ENCODE peak calls at places on chromosomes 6 and 20, in six cellular contexts. K is activated CD4-positive, alpha-beta memory T cell treated with anti-CD3 and anti-CD28 coated beads for 36 hours; P is left colon; A is stimulated activated naive CD4-positive, alpha-beta T cell; W is HEK293T; V is skeletal muscle cell. O is an unnamed sample.

GRCh38 chr20:51420111-51420510 is 122.4 kb downstream of the NFATC2 start:
- DNase-seq in W (no peak), P (no peak), K (no peak), A (no peak), V (no peak), O (no peak)

GRCh38 chr6:13454286-13455221 is 32.8 kb downstream of the GFOD1 start:
- DNase-seq in K (peak; percentile 86), W (no peak), P (peak; percentile 45), A (peak; percentile 70), V (peak; percentile 71), O (peak; percentile 64)

GRCh38 chr20:58179432-58180099 is 48.9 kb downstream of the ANKRD60 start:
- DNase-seq in V (no peak), W (peak; percentile 84), A (peak; percentile 81), K (peak; percentile 70), P (peak; percentile 65), O (peak; percentile 42)

GRCh38 chr6:125899726-125900182 is 56.8 kb upstream of the HINT3 start:
- DNase-seq in P (no peak), A (no peak), W (no peak), V (no peak), K (no peak), O (no peak)

GRCh38 chr6:150146436-150146835 is 3.6 kb downstream of the PPP1R14C start:
- DNase-seq in K (no peak), W (no peak), A (no peak), P (no peak), V (no peak), O (no peak)

GRCh38 chr6:31270788-31271640 is 878 bp downstream of the HLA-C start:
- DNase-seq in A (peak; percentile 53), W (peak; percentile 30), K (peak; percentile 89), P (peak; percentile 89), V (no peak), O (peak; percentile 46)

GRCh38 chr6:141719476-141719875 is 413.2 kb upstream of the GJE1 start:
- DNase-seq in K (no peak), A (no peak), P (no peak), W (no peak), V (no peak), O (no peak)

GRCh38 chr6:107764684-107765460 is 59.2 kb downstream of the SCML4 start:
- DNase-seq in P (no peak), W (no peak), K (no peak), V (no peak), A (no peak), O (no peak)

GRCh38 chr6:6516643-6517042 is 71.9 kb upstream of the LY86 start:
- DNase-seq in K (peak; percentile 17), P (no peak), A (no peak), V (no peak), W (no peak), O (no peak)

GRCh38 chr6:23308166-23308565 is 738.8 kb downstream of the HDGFL1 start:
- DNase-seq in K (no peak), P (no peak), V (no peak), A (no peak), W (no peak), O (no peak)

GRCh38 chr6:133631421-133631820 is 257.5 kb upstream of the TCF21 start:
- DNase-seq in W (no peak), K (no peak), A (no peak), P (no peak), V (no peak), O (no peak)

GRCh38 chr6:45946352-45946751 is 69.3 kb downstream of the CLIC5 start:
- DNase-seq in W (peak; percentile 43), V (peak; percentile 14), A (no peak), P (no peak), K (peak; percentile 20), O (no peak)

GRCh38 chr6:125302840-125303511 is 1.2 kb upstream of the HDDC2 start:
- DNase-seq in A (peak; percentile 52), K (no peak), P (no peak), W (no peak), V (no peak), O (no peak)

GRCh38 chr20:21395666-21396044 is 1.7 kb downstream of the NKX2-4 start:
- DNase-seq in V (no peak), W (no peak), A (peak; percentile 60), K (peak; percentile 64), P (no peak), O (peak; percentile 38)

GRCh38 chr20:36728986-36729385 is 16.9 kb downstream of the NDRG3 start:
- DNase-seq in W (no peak), K (peak; percentile 26), V (no peak), P (no peak), A (no peak), O (no peak)

GRCh38 chr6:133407320-133408100 is 166.4 kb downstream of the EYA4 start:
- DNase-seq in V (no peak), K (no peak), W (no peak), A (no peak), P (no peak), O (no peak)

GRCh38 chr20:3045042-3045815 is 623 bp upstream of the MRPS26 start:
- DNase-seq in V (peak; percentile 71), K (peak; percentile 73), P (peak; percentile 82), A (peak; percentile 54), W (peak; percentile 73), O (peak; percentile 7)

GRCh38 chr20:672975-673604 is 2.5 kb downstream of the SCRT2 start:
- DNase-seq in P (no peak), W (peak; percentile 46), V (no peak), A (no peak), K (no peak), O (no peak)

GRCh38 chr6:32933661-32934085 is 7.2 kb downstream of the HLA-DMB start:
- DNase-seq in K (peak; percentile 84), P (peak; percentile 91), A (peak; percentile 77), V (peak; percentile 25), W (peak; percentile 78), O (peak; percentile 69)

GRCh38 chr6:38583523-38583922 is 56.2 kb downstream of the BTBD9 start:
- DNase-seq in W (no peak), V (no peak), P (no peak), K (no peak), A (no peak), O (no peak)

GRCh38 chr6:33694401-33694931 is 17.0 kb downstream of the UQCC2 start:
- DNase-seq in W (no peak), P (peak; percentile 19), V (no peak), A (peak; percentile 63), K (peak; percentile 88), O (peak; percentile 45)

GRCh38 chr20:16111132-16111852 is 462.0 kb downstream of the KIF16B start:
- DNase-seq in K (no peak), A (no peak), W (no peak), V (no peak), P (no peak), O (no peak)

GRCh38 chr6:165950316-165950715 is 217.3 kb downstream of the TBXT start:
- DNase-seq in V (no peak), A (no peak), K (no peak), P (no peak), W (no peak), O (no peak)